ENCODE peak calls at places on chromosome 9, in four cellular contexts. A, T, B and E are unnamed samples.

GRCh38 chr9:18608371-18608770 is 134.4 kb downstream of the ADAMTSL1 start:
- DNase-seq in T (no peak), B (no peak), A (no peak), E (no peak)

GRCh38 chr9:89872426-89872912 is 267.7 kb downstream of the GADD45G start:
- DNase-seq in A (peak), T (no peak), B (peak), E (no peak)

GRCh38 chr9:27353405-27354229 is 56.7 kb upstream of the EQTN start:
- DNase-seq in T (no peak), B (no peak), A (peak), E (no peak)

GRCh38 chr9:93645921-93646639 is 69.7 kb downstream of the PHF2 start:
- DNase-seq in B (peak), A (peak), T (no peak), E (no peak)

GRCh38 chr9:107874591-107875374 is 385.2 kb upstream of the KLF4 start:
- DNase-seq in B (no peak), T (no peak), A (no peak), E (peak)

GRCh38 chr9:108374606-108375005 is 481.2 kb downstream of the ACTL7B start:
- DNase-seq in A (no peak), B (no peak), T (no peak), E (no peak)

GRCh38 chr9:70412678-70413426 is 1.6 kb downstream of the KLF9 start:
- DNase-seq in A (peak), T (peak), B (peak), E (no peak)

GRCh38 chr9:89808076-89808701 is 203.4 kb downstream of the GADD45G start:
- DNase-seq in B (no peak), A (peak), T (no peak), E (no peak)

GRCh38 chr9:16238730-16239129 is 631.7 kb downstream of the BNC2 start:
- DNase-seq in B (no peak), A (no peak), T (no peak), E (no peak)

GRCh38 chr9:71916834-71917534 is 5.5 kb downstream of the C9orf85 start:
- DNase-seq in T (no peak), A (no peak), B (no peak), E (no peak)

GRCh38 chr9:120707170-120707569 is 7.1 kb downstream of the MEGF9 start:
- DNase-seq in A (no peak), B (no peak), T (no peak), E (no peak)

GRCh38 chr9:126125177-126125576 is 201.5 kb upstream of the MVB12B start:
- DNase-seq in T (peak), B (no peak), A (no peak), E (no peak)

GRCh38 chr9:114401344-114401743 is 13.6 kb upstream of the AKNA start:
- DNase-seq in A (no peak), B (no peak), T (no peak), E (no peak)

GRCh38 chr9:347667-348292 is 133.1 kb downstream of the DOCK8 start:
- DNase-seq in A (no peak), B (no peak), T (peak), E (peak)

GRCh38 chr9:15211994-15212501 is 95.0 kb downstream of the TTC39B start:
- DNase-seq in B (no peak), T (peak), A (no peak), E (no peak)

GRCh38 chr9:126328415-126328814 is 1.8 kb downstream of the MVB12B start:
- DNase-seq in A (no peak), T (no peak), B (no peak), E (no peak)

GRCh38 chr9:130183133-130183762 is 11.0 kb downstream of the NCS1 start:
- DNase-seq in A (peak), B (no peak), T (peak), E (peak)

GRCh38 chr9:112112941-112113399 is 62.1 kb downstream of the SUSD1 start:
- DNase-seq in A (no peak), B (no peak), T (peak), E (no peak)

GRCh38 chr9:80175286-80175906 is 603.6 kb downstream of the TLE4 start:
- DNase-seq in A (no peak), T (peak), B (no peak), E (peak)

GRCh38 chr9:95060246-95060645 is 257.3 kb downstream of the FANCC start:
- DNase-seq in B (no peak), A (no peak), T (no peak), E (no peak)

GRCh38 chr9:131677051-131677444 is 62.8 kb downstream of the RAPGEF1 start:
- DNase-seq in B (no peak), T (peak), A (no peak), E (no peak)

GRCh38 chr9:2761424-2761823 is 44.1 kb downstream of the KCNV2 start:
- DNase-seq in B (no peak), T (no peak), A (no peak), E (no peak)

GRCh38 chr9:31071606-31072286 is 1312.7 kb upstream of the ACO1 start:
- DNase-seq in A (peak), T (no peak), B (peak), E (no peak)

GRCh38 chr9:111548623-111549022 is 23.6 kb downstream of the ZNF483 start:
- DNase-seq in T (no peak), A (no peak), B (no peak), E (no peak)

GRCh38 chr9:10000669-10001068 is 612.1 kb downstream of the PTPRD start:
- DNase-seq in B (no peak), A (no peak), T (no peak), E (no peak)

GRCh38 chr9:87875839-87876545 is 6.7 kb upstream of the SPATA31E1 start:
- DNase-seq in T (no peak), B (no peak), A (no peak), E (no peak)

GRCh38 chr9:134088064-134088725 is 20.4 kb upstream of the BRD3 start:
- DNase-seq in A (no peak), T (no peak), B (peak), E (no peak)

GRCh38 chr9:133163559-133164208 is at the start of gene GBGT1:
- DNase-seq in A (peak), T (peak), B (peak), E (no peak)

GRCh38 chr9:19922476-19923118 is 133.8 kb upstream of the SLC24A2 start:
- DNase-seq in T (peak), B (no peak), A (no peak), E (peak)

GRCh38 chr9:111356567-111357244 is 26.7 kb upstream of the OR2K2 start:
- DNase-seq in A (no peak), B (no peak), T (peak), E (peak)

GRCh38 chr9:91334053-91334452 is 27.7 kb downstream of the AUH start:
- DNase-seq in B (no peak), T (no peak), A (no peak), E (no peak)

GRCh38 chr9:26658476-26658875 is 234.1 kb downstream of the CAAP1 start:
- DNase-seq in A (no peak), T (no peak), B (no peak), E (no peak)

GRCh38 chr9:121286973-121287721 is 19.2 kb downstream of the GSN start:
- DNase-seq in A (peak), T (peak), B (peak), E (peak)

GRCh38 chr9:7937018-7937417 is 137.4 kb upstream of the DMAC1 start:
- DNase-seq in T (no peak), B (no peak), A (no peak), E (no peak)

GRCh38 chr9:121447341-121447834 is 52.3 kb downstream of the GGTA1 start:
- DNase-seq in B (no peak), A (no peak), T (peak), E (peak)

GRCh38 chr9:100379862-100380261 is 27.1 kb upstream of the TEX10 start:
- DNase-seq in T (peak), A (no peak), B (no peak), E (peak)

GRCh38 chr9:126860757-126861466 is 473 bp downstream of the ZBTB34 start:
- DNase-seq in B (peak), A (no peak), T (no peak), E (no peak)

GRCh38 chr9:5718296-5719032 is 89.6 kb downstream of the RIC1 start:
- DNase-seq in A (no peak), T (no peak), B (no peak), E (no peak)

DNA sequence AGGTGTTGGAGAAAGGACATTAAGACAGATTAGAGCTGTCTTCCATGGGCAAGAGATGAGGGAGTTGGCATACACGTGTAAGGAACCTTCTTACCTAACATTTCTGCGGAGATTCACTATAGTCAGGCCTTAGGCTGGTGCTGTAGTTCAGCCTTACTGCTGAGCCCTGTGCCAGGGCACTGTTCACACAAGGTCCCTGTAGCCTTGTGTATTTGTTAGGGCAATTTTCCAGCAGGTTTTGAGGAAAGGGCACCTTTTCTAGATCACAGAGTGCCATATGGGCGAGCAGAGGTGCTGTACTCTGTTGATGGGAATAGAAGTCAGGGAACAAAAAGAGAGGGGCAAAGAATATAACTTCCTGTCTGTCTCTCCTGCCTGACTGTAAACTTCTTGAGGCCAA is 15.6 kb downstream of the PALM2AKAP2 start:
- DNase-seq in A (no peak), T (no peak), B (no peak), E (no peak)
- TF ChIP-seq CTCF in A (no peak), T (no peak), B (no peak), E (no peak)

GRCh38 chr9:34585946-34586705 is 3.4 kb downstream of the CNTFR start:
- DNase-seq in B (no peak), A (no peak), T (no peak), E (no peak)
- H3K4me3 ChIP-seq in B (no peak), A (no peak), T (no peak), E (no peak)

GRCh38 chr9:136198605-136199083 is 6.3 kb downstream of the LHX3 start:
- DNase-seq in A (no peak), B (no peak), T (peak), E (no peak)
- TF ChIP-seq CTCF in A (no peak), B (no peak), T (no peak), E (no peak)

GRCh38 chr9:128093016-128093415 is 25.0 kb downstream of the SLC25A25 start:
- DNase-seq in A (no peak), B (no peak), T (no peak), E (no peak)

GRCh38 chr9:128094166-128094949 is 26.3 kb downstream of the SLC25A25 start:
- DNase-seq in T (peak), A (peak), B (peak), E (peak)

GRCh38 chr9:128091144-128091543 is 23.1 kb downstream of the SLC25A25 start:
- DNase-seq in A (peak), T (peak), B (peak), E (peak)

GRCh38 chr9:128091571-128091970 is 23.5 kb downstream of the SLC25A25 start:
- DNase-seq in A (no peak), T (no peak), B (peak), E (no peak)

GRCh38 chr9:128092199-128092977 is 24.4 kb downstream of the SLC25A25 start:
- DNase-seq in A (no peak), T (no peak), B (peak), E (no peak)
- H3K4me3 ChIP-seq in A (no peak), T (no peak), B (no peak), E (peak)